ENCODE peak calls at places on chromosomes 11 and 22, in six cellular contexts. One of them, this sample, is unnamed.
A peak's percentile ranks its signal among the peaks of the same experiment; 100 is the strongest.

GRCh38 chr22:40666151-40666848 is 13.0 kb upstream of the MCHR1 start:
- DNase-seq in sigmoid colon: no peak
- DNase-seq in stimulated activated CD4-positive, alpha-beta T cell treated with anti-CD3 and anti-CD28 coated beads, Interleukin-4, amount 100 ng/mL, for 48 hours: no peak
- DNase-seq in HepG2: no peak
- DNase-seq in kidney glomerular epithelial cell: no peak
- DNase-seq in activated T-cell treated with anti-CD3 and anti-CD28 coated beads, Interleukin-2, amount 50 U/mL, for 72 hours: no peak
- DNase-seq in this sample: no peak

GRCh38 chr22:37654556-37655251 is 3.8 kb upstream of the PDXP start:
- DNase-seq in sigmoid colon: no peak
- DNase-seq in stimulated activated CD4-positive, alpha-beta T cell treated with anti-CD3 and anti-CD28 coated beads, Interleukin-4, amount 100 ng/mL, for 48 hours: no peak
- DNase-seq in HepG2: no peak
- DNase-seq in kidney glomerular epithelial cell: no peak
- DNase-seq in activated T-cell treated with anti-CD3 and anti-CD28 coated beads, Interleukin-2, amount 50 U/mL, for 72 hours: no peak
- DNase-seq in this sample: no peak

GRCh38 chr11:13347901-13348300 is 70.3 kb downstream of the BMAL1 start:
- DNase-seq in sigmoid colon: no peak
- DNase-seq in stimulated activated CD4-positive, alpha-beta T cell treated with anti-CD3 and anti-CD28 coated beads, Interleukin-4, amount 100 ng/mL, for 48 hours: no peak
- DNase-seq in HepG2: no peak
- DNase-seq in kidney glomerular epithelial cell: no peak
- DNase-seq in activated T-cell treated with anti-CD3 and anti-CD28 coated beads, Interleukin-2, amount 50 U/mL, for 72 hours: no peak
- DNase-seq in this sample: no peak

GRCh38 chr11:12941671-12942070 is 67.4 kb upstream of the RASSF10 start:
- DNase-seq in sigmoid colon: no peak
- DNase-seq in stimulated activated CD4-positive, alpha-beta T cell treated with anti-CD3 and anti-CD28 coated beads, Interleukin-4, amount 100 ng/mL, for 48 hours: no peak
- DNase-seq in HepG2: no peak
- DNase-seq in kidney glomerular epithelial cell: no peak
- DNase-seq in activated T-cell treated with anti-CD3 and anti-CD28 coated beads, Interleukin-2, amount 50 U/mL, for 72 hours: no peak
- DNase-seq in this sample: no peak

GRCh38 chr22:28021116-28021997 is 102.3 kb upstream of the PITPNB start:
- DNase-seq in sigmoid colon: peak; percentile 64
- DNase-seq in stimulated activated CD4-positive, alpha-beta T cell treated with anti-CD3 and anti-CD28 coated beads, Interleukin-4, amount 100 ng/mL, for 48 hours: no peak
- DNase-seq in HepG2: no peak
- DNase-seq in kidney glomerular epithelial cell: no peak
- DNase-seq in activated T-cell treated with anti-CD3 and anti-CD28 coated beads, Interleukin-2, amount 50 U/mL, for 72 hours: no peak
- DNase-seq in this sample: no peak

GRCh38 chr11:2511421-2512369 is 66.9 kb downstream of the KCNQ1 start:
- DNase-seq in sigmoid colon: peak; percentile 68
- DNase-seq in stimulated activated CD4-positive, alpha-beta T cell treated with anti-CD3 and anti-CD28 coated beads, Interleukin-4, amount 100 ng/mL, for 48 hours: no peak
- DNase-seq in HepG2: no peak
- DNase-seq in kidney glomerular epithelial cell: no peak
- DNase-seq in activated T-cell treated with anti-CD3 and anti-CD28 coated beads, Interleukin-2, amount 50 U/mL, for 72 hours: no peak
- DNase-seq in this sample: peak; percentile 5

GRCh38 chr11:17986711-17987220 is 26.1 kb downstream of the SERGEF start:
- DNase-seq in sigmoid colon: no peak
- DNase-seq in stimulated activated CD4-positive, alpha-beta T cell treated with anti-CD3 and anti-CD28 coated beads, Interleukin-4, amount 100 ng/mL, for 48 hours: no peak
- DNase-seq in HepG2: peak; percentile 94
- DNase-seq in kidney glomerular epithelial cell: no peak
- DNase-seq in activated T-cell treated with anti-CD3 and anti-CD28 coated beads, Interleukin-2, amount 50 U/mL, for 72 hours: no peak
- DNase-seq in this sample: no peak

GRCh38 chr11:34667810-34668582 is 47.1 kb downstream of the EHF start:
- DNase-seq in sigmoid colon: no peak
- DNase-seq in stimulated activated CD4-positive, alpha-beta T cell treated with anti-CD3 and anti-CD28 coated beads, Interleukin-4, amount 100 ng/mL, for 48 hours: no peak
- DNase-seq in HepG2: peak; percentile 96
- DNase-seq in kidney glomerular epithelial cell: no peak
- DNase-seq in activated T-cell treated with anti-CD3 and anti-CD28 coated beads, Interleukin-2, amount 50 U/mL, for 72 hours: no peak
- DNase-seq in this sample: no peak

GRCh38 chr11:64094463-64095223 is 58.9 kb downstream of the FLRT1 start:
- DNase-seq in sigmoid colon: peak; percentile 83
- DNase-seq in stimulated activated CD4-positive, alpha-beta T cell treated with anti-CD3 and anti-CD28 coated beads, Interleukin-4, amount 100 ng/mL, for 48 hours: no peak
- DNase-seq in HepG2: no peak
- DNase-seq in kidney glomerular epithelial cell: peak; percentile 80
- DNase-seq in activated T-cell treated with anti-CD3 and anti-CD28 coated beads, Interleukin-2, amount 50 U/mL, for 72 hours: no peak
- DNase-seq in this sample: no peak

GRCh38 chr11:49995559-49995958 is 13.2 kb upstream of the OR4C12 start:
- DNase-seq in sigmoid colon: no peak
- DNase-seq in stimulated activated CD4-positive, alpha-beta T cell treated with anti-CD3 and anti-CD28 coated beads, Interleukin-4, amount 100 ng/mL, for 48 hours: peak; percentile 22
- DNase-seq in HepG2: peak; percentile 73
- DNase-seq in kidney glomerular epithelial cell: no peak
- DNase-seq in activated T-cell treated with anti-CD3 and anti-CD28 coated beads, Interleukin-2, amount 50 U/mL, for 72 hours: peak; percentile 43
- DNase-seq in this sample: no peak

GRCh38 chr11:123308077-123308476 is 113.0 kb upstream of the CLMP start:
- DNase-seq in sigmoid colon: no peak
- DNase-seq in stimulated activated CD4-positive, alpha-beta T cell treated with anti-CD3 and anti-CD28 coated beads, Interleukin-4, amount 100 ng/mL, for 48 hours: no peak
- DNase-seq in HepG2: no peak
- DNase-seq in kidney glomerular epithelial cell: no peak
- DNase-seq in activated T-cell treated with anti-CD3 and anti-CD28 coated beads, Interleukin-2, amount 50 U/mL, for 72 hours: no peak
- DNase-seq in this sample: no peak

GRCh38 chr11:47425611-47426010 is 628 bp downstream of the PSMC3 start:
- DNase-seq in sigmoid colon: no peak
- DNase-seq in stimulated activated CD4-positive, alpha-beta T cell treated with anti-CD3 and anti-CD28 coated beads, Interleukin-4, amount 100 ng/mL, for 48 hours: no peak
- DNase-seq in HepG2: no peak
- DNase-seq in kidney glomerular epithelial cell: no peak
- DNase-seq in activated T-cell treated with anti-CD3 and anti-CD28 coated beads, Interleukin-2, amount 50 U/mL, for 72 hours: no peak
- DNase-seq in this sample: no peak

GRCh38 chr11:21264125-21264524 is 594.7 kb downstream of the NELL1 start:
- DNase-seq in sigmoid colon: no peak
- DNase-seq in stimulated activated CD4-positive, alpha-beta T cell treated with anti-CD3 and anti-CD28 coated beads, Interleukin-4, amount 100 ng/mL, for 48 hours: no peak
- DNase-seq in HepG2: no peak
- DNase-seq in kidney glomerular epithelial cell: no peak
- DNase-seq in activated T-cell treated with anti-CD3 and anti-CD28 coated beads, Interleukin-2, amount 50 U/mL, for 72 hours: no peak
- DNase-seq in this sample: no peak

GRCh38 chr11:36447947-36448346 is 62.1 kb downstream of the TRAF6 start:
- DNase-seq in sigmoid colon: no peak
- DNase-seq in stimulated activated CD4-positive, alpha-beta T cell treated with anti-CD3 and anti-CD28 coated beads, Interleukin-4, amount 100 ng/mL, for 48 hours: no peak
- DNase-seq in HepG2: no peak
- DNase-seq in kidney glomerular epithelial cell: no peak
- DNase-seq in activated T-cell treated with anti-CD3 and anti-CD28 coated beads, Interleukin-2, amount 50 U/mL, for 72 hours: no peak
- DNase-seq in this sample: no peak

GRCh38 chr11:124608146-124608545 is 3.1 kb upstream of the PANX3 start:
- DNase-seq in sigmoid colon: no peak
- DNase-seq in stimulated activated CD4-positive, alpha-beta T cell treated with anti-CD3 and anti-CD28 coated beads, Interleukin-4, amount 100 ng/mL, for 48 hours: no peak
- DNase-seq in HepG2: no peak
- DNase-seq in kidney glomerular epithelial cell: no peak
- DNase-seq in activated T-cell treated with anti-CD3 and anti-CD28 coated beads, Interleukin-2, amount 50 U/mL, for 72 hours: no peak
- DNase-seq in this sample: no peak

GRCh38 chr22:38087855-38088254 is 3.9 kb upstream of the SLC16A8 start:
- DNase-seq in sigmoid colon: no peak
- DNase-seq in stimulated activated CD4-positive, alpha-beta T cell treated with anti-CD3 and anti-CD28 coated beads, Interleukin-4, amount 100 ng/mL, for 48 hours: no peak
- DNase-seq in HepG2: no peak
- DNase-seq in kidney glomerular epithelial cell: no peak
- DNase-seq in activated T-cell treated with anti-CD3 and anti-CD28 coated beads, Interleukin-2, amount 50 U/mL, for 72 hours: no peak
- DNase-seq in this sample: no peak

GRCh38 chr22:20428496-20429253 is 8.9 kb downstream of the SCARF2 start:
- DNase-seq in sigmoid colon: peak; percentile 60
- DNase-seq in stimulated activated CD4-positive, alpha-beta T cell treated with anti-CD3 and anti-CD28 coated beads, Interleukin-4, amount 100 ng/mL, for 48 hours: no peak
- DNase-seq in HepG2: no peak
- DNase-seq in kidney glomerular epithelial cell: no peak
- DNase-seq in activated T-cell treated with anti-CD3 and anti-CD28 coated beads, Interleukin-2, amount 50 U/mL, for 72 hours: no peak
- DNase-seq in this sample: no peak

GRCh38 chr11:69799582-69799981 is 19.6 kb downstream of the FGF3 start:
- DNase-seq in sigmoid colon: no peak
- DNase-seq in stimulated activated CD4-positive, alpha-beta T cell treated with anti-CD3 and anti-CD28 coated beads, Interleukin-4, amount 100 ng/mL, for 48 hours: peak; percentile 5
- DNase-seq in HepG2: peak; percentile 23
- DNase-seq in kidney glomerular epithelial cell: no peak
- DNase-seq in activated T-cell treated with anti-CD3 and anti-CD28 coated beads, Interleukin-2, amount 50 U/mL, for 72 hours: no peak
- DNase-seq in this sample: no peak

GRCh38 chr11:6438979-6439571 is 1.7 kb downstream of the HPX start:
- DNase-seq in sigmoid colon: no peak
- DNase-seq in stimulated activated CD4-positive, alpha-beta T cell treated with anti-CD3 and anti-CD28 coated beads, Interleukin-4, amount 100 ng/mL, for 48 hours: peak; percentile 32
- DNase-seq in HepG2: peak; percentile 67
- DNase-seq in kidney glomerular epithelial cell: no peak
- DNase-seq in activated T-cell treated with anti-CD3 and anti-CD28 coated beads, Interleukin-2, amount 50 U/mL, for 72 hours: peak; percentile 24
- DNase-seq in this sample: no peak

This sample was measured in activated B cell treated with CpG ODN at 0.5 μM for 24 hours.